ENCODE peak calls at places on chromosomes 6 and 20, in six cellular contexts. X is H9, H is D341Med, B is mesothelial cell of epicardium, N is NCI-H2081, L is SK-N-SH. M is an unnamed sample.

GRCh38 chr6:169926617-169927417 is 175.4 kb downstream of the ERMARD start:
- DNase-seq in L (no peak), B (no peak), N (no peak), H (no peak), X (no peak), M (no peak)

GRCh38 chr6:42026540-42026939 is 23.8 kb upstream of the TAF8 start:
- DNase-seq in L (no peak), B (no peak), H (no peak), N (no peak), X (no peak), M (no peak)

GRCh38 chr6:1606533-1607235 is 3.0 kb upstream of the FOXC1 start:
- DNase-seq in B (no peak), L (peak), H (no peak), N (no peak), X (peak), M (no peak)

GRCh38 chr6:123803862-123804681 is at the start of gene NKAIN2:
- DNase-seq in B (peak), X (peak), L (no peak), H (no peak), N (peak), M (no peak)

GRCh38 chr20:17681741-17682102 is 320 bp downstream of the RRBP1 start:
- DNase-seq in X (no peak), B (no peak), L (no peak), H (peak), N (no peak), M (no peak)

GRCh38 chr6:116568851-116569755 is 2.2 kb upstream of the RWDD1 start:
- DNase-seq in L (no peak), X (no peak), B (no peak), H (no peak), N (no peak), M (no peak)

GRCh38 chr6:4347877-4348276 is 212.5 kb upstream of the ECI2 start:
- DNase-seq in H (peak), B (no peak), L (no peak), N (no peak), X (no peak), M (no peak)

GRCh38 chr6:30447237-30447636 is 42.1 kb upstream of the HLA-E start:
- DNase-seq in N (no peak), X (peak), H (peak), B (no peak), L (no peak), M (no peak)

GRCh38 chr6:170081556-170081955 is 209.3 kb downstream of the DLL1 start:
- DNase-seq in H (no peak), B (peak), N (no peak), X (no peak), L (no peak), M (no peak)

GRCh38 chr6:34476941-34477340 is 11.1 kb downstream of the PACSIN1 start:
- DNase-seq in L (no peak), H (no peak), X (no peak), N (no peak), B (no peak), M (no peak)

M was measured in activated T-cell treated with anti-CD3 and anti-CD28 coated beads, Interleukin-2, amount 50 U/mL, for 4 hours.